ENCODE peak calls at places on chromosome 3, in ten cellular contexts. One of them, this sample, is unnamed.

GRCh38 chr3:174376346-174376745 is 482.8 kb upstream of the NAALADL2 start:
- DNase-seq in HFFc6: peak; percentile 6
- DNase-seq in trophoblast cell: no peak
- DNase-seq in LHCN-M2: peak; percentile 13
- DNase-seq in activated CD4-positive, alpha-beta T cell treated with anti-CD3 and anti-CD28 coated beads for 48 hours: no peak
- DNase-seq in NAMALWA: no peak
- DNase-seq in OCI-LY7: no peak
- DNase-seq in PC-9: no peak
- DNase-seq in stimulated activated CD4-positive, alpha-beta T cell treated with anti-CD3 and anti-CD28 coated beads, Interleukin-15, amount 100 ng/mL, for 24 hours: no peak
- DNase-seq in left ventricle myocardium inferior: no peak
- DNase-seq in this sample: no peak

GRCh38 chr3:9416139-9416780 is 18.8 kb downstream of the SETD5 start:
- DNase-seq in trophoblast cell: no peak
- DNase-seq in PC-9: no peak
- DNase-seq in NAMALWA: no peak
- DNase-seq in LHCN-M2: peak; percentile 52
- DNase-seq in activated CD4-positive, alpha-beta T cell treated with anti-CD3 and anti-CD28 coated beads for 48 hours: no peak
- DNase-seq in stimulated activated CD4-positive, alpha-beta T cell treated with anti-CD3 and anti-CD28 coated beads, Interleukin-15, amount 100 ng/mL, for 24 hours: no peak
- DNase-seq in HFFc6: no peak
- DNase-seq in left ventricle myocardium inferior: no peak
- DNase-seq in OCI-LY7: no peak
- DNase-seq in this sample: no peak

GRCh38 chr3:178097576-178097975 is 438.7 kb upstream of the KCNMB2 start:
- DNase-seq in left ventricle myocardium inferior: no peak
- DNase-seq in NAMALWA: no peak
- DNase-seq in LHCN-M2: peak; percentile 85
- DNase-seq in stimulated activated CD4-positive, alpha-beta T cell treated with anti-CD3 and anti-CD28 coated beads, Interleukin-15, amount 100 ng/mL, for 24 hours: no peak
- DNase-seq in activated CD4-positive, alpha-beta T cell treated with anti-CD3 and anti-CD28 coated beads for 48 hours: no peak
- DNase-seq in HFFc6: peak; percentile 31
- DNase-seq in PC-9: no peak
- DNase-seq in OCI-LY7: no peak
- DNase-seq in trophoblast cell: peak; percentile 51
- DNase-seq in this sample: no peak

GRCh38 chr3:60609446-60609845 is 641.8 kb downstream of the FHIT start:
- DNase-seq in PC-9: no peak
- DNase-seq in OCI-LY7: no peak
- DNase-seq in HFFc6: peak; percentile 29
- DNase-seq in LHCN-M2: no peak
- DNase-seq in activated CD4-positive, alpha-beta T cell treated with anti-CD3 and anti-CD28 coated beads for 48 hours: no peak
- DNase-seq in NAMALWA: no peak
- DNase-seq in left ventricle myocardium inferior: no peak
- DNase-seq in stimulated activated CD4-positive, alpha-beta T cell treated with anti-CD3 and anti-CD28 coated beads, Interleukin-15, amount 100 ng/mL, for 24 hours: no peak
- DNase-seq in trophoblast cell: peak; percentile 60
- DNase-seq in this sample: no peak

GRCh38 chr3:168533600-168533999 is 437.9 kb upstream of the GOLIM4 start:
- DNase-seq in trophoblast cell: no peak
- DNase-seq in activated CD4-positive, alpha-beta T cell treated with anti-CD3 and anti-CD28 coated beads for 48 hours: no peak
- DNase-seq in HFFc6: no peak
- DNase-seq in OCI-LY7: no peak
- DNase-seq in LHCN-M2: no peak
- DNase-seq in NAMALWA: no peak
- DNase-seq in stimulated activated CD4-positive, alpha-beta T cell treated with anti-CD3 and anti-CD28 coated beads, Interleukin-15, amount 100 ng/mL, for 24 hours: no peak
- DNase-seq in PC-9: no peak
- DNase-seq in left ventricle myocardium inferior: no peak
- DNase-seq in this sample: no peak

GRCh38 chr3:145144361-145144760 is 1016.6 kb downstream of the PLOD2 start:
- DNase-seq in LHCN-M2: no peak
- DNase-seq in stimulated activated CD4-positive, alpha-beta T cell treated with anti-CD3 and anti-CD28 coated beads, Interleukin-15, amount 100 ng/mL, for 24 hours: no peak
- DNase-seq in OCI-LY7: no peak
- DNase-seq in PC-9: no peak
- DNase-seq in HFFc6: no peak
- DNase-seq in left ventricle myocardium inferior: no peak
- DNase-seq in activated CD4-positive, alpha-beta T cell treated with anti-CD3 and anti-CD28 coated beads for 48 hours: no peak
- DNase-seq in NAMALWA: no peak
- DNase-seq in trophoblast cell: no peak
- DNase-seq in this sample: no peak

GRCh38 chr3:193803288-193803687 is 210.3 kb downstream of the OPA1 start:
- DNase-seq in left ventricle myocardium inferior: no peak
- DNase-seq in NAMALWA: no peak
- DNase-seq in activated CD4-positive, alpha-beta T cell treated with anti-CD3 and anti-CD28 coated beads for 48 hours: no peak
- DNase-seq in LHCN-M2: no peak
- DNase-seq in PC-9: peak; percentile 17
- DNase-seq in OCI-LY7: no peak
- DNase-seq in stimulated activated CD4-positive, alpha-beta T cell treated with anti-CD3 and anti-CD28 coated beads, Interleukin-15, amount 100 ng/mL, for 24 hours: no peak
- DNase-seq in HFFc6: no peak
- DNase-seq in trophoblast cell: no peak
- DNase-seq in this sample: no peak

GRCh38 chr3:42663581-42664442 is 10.3 kb downstream of the ZBTB47 start:
- DNase-seq in NAMALWA: peak; percentile 52
- DNase-seq in trophoblast cell: no peak
- DNase-seq in HFFc6: no peak
- DNase-seq in stimulated activated CD4-positive, alpha-beta T cell treated with anti-CD3 and anti-CD28 coated beads, Interleukin-15, amount 100 ng/mL, for 24 hours: no peak
- DNase-seq in left ventricle myocardium inferior: no peak
- DNase-seq in OCI-LY7: peak; percentile 62
- DNase-seq in PC-9: no peak
- DNase-seq in LHCN-M2: no peak
- DNase-seq in activated CD4-positive, alpha-beta T cell treated with anti-CD3 and anti-CD28 coated beads for 48 hours: no peak
- DNase-seq in this sample: peak; percentile 90

GRCh38 chr3:125062904-125063618 is 7.3 kb upstream of the HEG1 start:
- DNase-seq in LHCN-M2: peak; percentile 90
- DNase-seq in trophoblast cell: peak; percentile 97
- DNase-seq in HFFc6: peak; percentile 95
- DNase-seq in OCI-LY7: no peak
- DNase-seq in left ventricle myocardium inferior: peak; percentile 52
- DNase-seq in PC-9: peak; percentile 99
- DNase-seq in activated CD4-positive, alpha-beta T cell treated with anti-CD3 and anti-CD28 coated beads for 48 hours: no peak
- DNase-seq in stimulated activated CD4-positive, alpha-beta T cell treated with anti-CD3 and anti-CD28 coated beads, Interleukin-15, amount 100 ng/mL, for 24 hours: no peak
- DNase-seq in NAMALWA: no peak
- DNase-seq in this sample: no peak

GRCh38 chr3:179179979-179180758 is 32.0 kb downstream of the PIK3CA start:
- DNase-seq in activated CD4-positive, alpha-beta T cell treated with anti-CD3 and anti-CD28 coated beads for 48 hours: no peak
- DNase-seq in left ventricle myocardium inferior: no peak
- DNase-seq in OCI-LY7: no peak
- DNase-seq in NAMALWA: peak; percentile 36
- DNase-seq in stimulated activated CD4-positive, alpha-beta T cell treated with anti-CD3 and anti-CD28 coated beads, Interleukin-15, amount 100 ng/mL, for 24 hours: no peak
- DNase-seq in PC-9: peak; percentile 58
- DNase-seq in trophoblast cell: no peak
- DNase-seq in HFFc6: peak; percentile 4
- DNase-seq in LHCN-M2: peak; percentile 64
- DNase-seq in this sample: no peak

GRCh38 chr3:43997788-43998373 is 243.8 kb upstream of the TOPAZ1 start:
- DNase-seq in stimulated activated CD4-positive, alpha-beta T cell treated with anti-CD3 and anti-CD28 coated beads, Interleukin-15, amount 100 ng/mL, for 24 hours: peak; percentile 37
- DNase-seq in HFFc6: no peak
- DNase-seq in OCI-LY7: peak; percentile 40
- DNase-seq in activated CD4-positive, alpha-beta T cell treated with anti-CD3 and anti-CD28 coated beads for 48 hours: peak; percentile 32
- DNase-seq in NAMALWA: no peak
- DNase-seq in trophoblast cell: no peak
- DNase-seq in PC-9: peak; percentile 52
- DNase-seq in LHCN-M2: no peak
- DNase-seq in left ventricle myocardium inferior: no peak
- DNase-seq in this sample: peak; percentile 51